ENCODE peak calls at places on chromosome 16, in five cellular contexts. E is HCT116, H is GM23248, A is OCI-LY7, T is GM23338. G is an unnamed sample.

GRCh38 chr16:9340402-9341095 is 249.1 kb downstream of the HAPSTR1 start:
- DNase-seq in E (no peak), H (no peak), A (no peak), T (no peak), G (no peak)

GRCh38 chr16:52435573-52435972 is 111.4 kb downstream of the TOX3 start:
- DNase-seq in E (no peak), H (no peak), A (peak), T (no peak), G (peak)

GRCh38 chr16:81324808-81325207 is 10.0 kb downstream of the GAN start:
- DNase-seq in E (no peak), H (peak), A (no peak), T (no peak), G (no peak)

GRCh38 chr16:70520612-70521297 is 2.6 kb downstream of the COG4 start:
- DNase-seq in E (no peak), H (peak), A (no peak), T (no peak), G (no peak)

GRCh38 chr16:57721356-57721755 is 14.2 kb upstream of the KATNB1 start:
- DNase-seq in E (no peak), H (no peak), A (no peak), T (no peak), G (no peak)

GRCh38 chr16:15649727-15650018 is 372 bp upstream of the NDE1 start:
- DNase-seq in E (no peak), H (no peak), A (peak), T (no peak), G (no peak)

GRCh38 chr16:15948532-15949209 is 745 bp upstream of the ABCC1 start:
- DNase-seq in E (no peak), H (no peak), A (peak), T (no peak), G (no peak)

GRCh38 chr16:5944971-5945370 is 847.4 kb upstream of the EEF2KMT start:
- DNase-seq in E (no peak), H (peak), A (no peak), T (no peak), G (no peak)

GRCh38 chr16:50626868-50627267 is 54.2 kb downstream of the SNX20 start:
- DNase-seq in E (no peak), H (no peak), A (no peak), T (no peak), G (no peak)

GRCh38 chr16:84780063-84780462 is 39.7 kb upstream of the CRISPLD2 start:
- DNase-seq in E (no peak), H (no peak), A (no peak), T (no peak), G (no peak)

GRCh38 chr16:49618955-49619354 is 237.0 kb downstream of the ZNF423 start:
- DNase-seq in E (no peak), H (no peak), A (no peak), T (no peak), G (no peak)

GRCh38 chr16:27978876-27979275 is 84.6 kb downstream of the GSG1L start:
- DNase-seq in E (no peak), H (no peak), A (no peak), T (no peak), G (no peak)

DNA sequence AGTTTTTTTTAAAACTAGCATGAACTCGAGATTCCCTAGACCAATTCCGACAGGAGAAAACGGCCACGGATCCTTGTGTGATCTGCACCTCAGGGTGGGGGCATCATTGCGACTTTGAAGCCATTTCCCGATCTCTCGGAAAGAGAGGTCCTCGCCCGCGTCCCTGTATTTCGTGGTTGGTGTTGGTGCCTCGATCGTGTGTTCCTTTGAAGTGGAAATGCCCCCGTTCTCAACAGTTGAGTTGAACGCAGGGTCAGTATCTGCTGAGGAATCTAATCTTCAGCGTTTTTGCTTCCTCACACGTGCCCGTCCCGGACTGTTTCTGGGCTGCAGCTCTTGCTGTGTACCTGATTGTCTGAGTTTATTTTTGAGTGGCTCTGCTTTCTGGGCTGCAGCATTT is 1.1 kb downstream of the CRAMP1 start:
- DNase-seq in E (no peak), H (peak), A (peak), T (peak), G (peak)
- TF ChIP-seq EZH2phosphoT487 in E (no peak), H (no peak), A (no peak), T (no peak), G (peak)

GRCh38 chr16:4674926-4675530 is 18.3 kb upstream of the NUDT16L1 start:
- DNase-seq in E (no peak), H (no peak), A (no peak), T (no peak), G (no peak)
- H3K27ac ChIP-seq in E (no peak), H (no peak), A (no peak), T (peak), G (no peak)

GRCh38 chr16:11379420-11379819 is 34.2 kb downstream of the RMI2 start:
- DNase-seq in E (no peak), H (peak), A (no peak), T (no peak), G (no peak)
- TF ChIP-seq EZH2phosphoT487 in E (no peak), H (no peak), A (no peak), T (no peak), G (no peak)

GRCh38 chr16:11067266-11067665 is 122.9 kb downstream of the CLEC16A start:
- DNase-seq in E (no peak), H (no peak), A (no peak), T (no peak), G (no peak)
- H3K27ac ChIP-seq in E (no peak), H (no peak), A (no peak), T (no peak), G (no peak)

DNA sequence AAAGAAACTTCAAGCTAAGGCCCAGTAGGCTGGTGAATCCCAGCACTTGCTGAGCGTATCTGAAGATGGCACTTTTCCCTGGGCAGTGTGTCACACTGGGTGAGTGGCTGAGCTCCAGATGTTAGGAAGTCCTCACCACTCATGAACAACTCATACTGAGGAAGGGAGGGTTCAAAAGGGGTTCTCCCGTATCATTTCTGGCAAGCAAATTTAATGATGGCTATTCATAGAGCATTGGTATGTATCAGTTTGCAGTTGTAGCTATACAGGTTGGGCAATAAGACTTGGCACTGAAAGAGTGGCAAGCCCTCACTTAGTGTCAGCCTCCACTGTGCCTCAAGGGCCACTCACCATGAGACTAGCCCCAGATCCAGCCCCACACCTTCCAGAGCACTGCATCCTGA is 10.7 kb downstream of the GFOD2 start:
- DNase-seq in E (no peak), H (peak), A (no peak), T (no peak), G (no peak)
- TF ChIP-seq EZH2phosphoT487 in E (no peak), H (no peak), A (no peak), T (no peak), G (no peak)

GRCh38 chr16:72891291-72892227 is 156.4 kb downstream of the ZFHX3 start:
- DNase-seq in E (no peak), H (no peak), A (no peak), T (no peak), G (no peak)
- H3K27ac ChIP-seq in E (no peak), H (no peak), A (no peak), T (no peak), G (no peak)

GRCh38 chr16:88078111-88078775 is 127.0 kb downstream of the BANP start:
- DNase-seq in E (no peak), H (no peak), A (no peak), T (no peak), G (no peak)
- TF ChIP-seq EZH2phosphoT487 in E (no peak), H (no peak), A (no peak), T (no peak), G (no peak)